ENCODE peak calls at places on chromosome 5, in six cellular contexts. One of them, this sample, is unnamed.

GRCh38 chr5:79935992-79936643 is 54.9 kb downstream of the MTX3 start:
- DNase-seq in uterus: peak
- DNase-seq in GM12891: no peak
- DNase-seq in HepG2: no peak
- DNase-seq in right lobe of liver: no peak
- DNase-seq in body of pancreas: no peak
- DNase-seq in this sample: no peak

GRCh38 chr5:1658665-1659064 is 134.9 kb upstream of the LPCAT1 start:
- DNase-seq in HepG2: no peak
- DNase-seq in right lobe of liver: no peak
- DNase-seq in GM12891: no peak
- DNase-seq in body of pancreas: no peak
- DNase-seq in uterus: no peak
- DNase-seq in this sample: no peak

GRCh38 chr5:134247825-134248224 is 22.0 kb upstream of the PPP2CA start:
- DNase-seq in body of pancreas: no peak
- DNase-seq in uterus: no peak
- DNase-seq in GM12891: no peak
- DNase-seq in right lobe of liver: no peak
- DNase-seq in HepG2: no peak
- DNase-seq in this sample: no peak

GRCh38 chr5:61254969-61255555 is 77.0 kb upstream of the ZSWIM6 start:
- DNase-seq in GM12891: no peak
- DNase-seq in uterus: no peak
- DNase-seq in HepG2: no peak
- DNase-seq in body of pancreas: peak
- DNase-seq in right lobe of liver: no peak
- DNase-seq in this sample: no peak

GRCh38 chr5:80255425-80255751 is 460 bp downstream of the SERINC5 start:
- DNase-seq in GM12891: peak
- DNase-seq in body of pancreas: peak
- DNase-seq in uterus: peak
- DNase-seq in HepG2: no peak
- DNase-seq in right lobe of liver: no peak
- DNase-seq in this sample: peak

GRCh38 chr5:3590253-3590966 is 5.2 kb upstream of the IRX1 start:
- DNase-seq in HepG2: no peak
- DNase-seq in GM12891: no peak
- DNase-seq in right lobe of liver: no peak
- DNase-seq in uterus: no peak
- DNase-seq in body of pancreas: no peak
- DNase-seq in this sample: no peak

GRCh38 chr5:16994576-16994975 is 58.5 kb upstream of the MYO10 start:
- DNase-seq in HepG2: no peak
- DNase-seq in body of pancreas: no peak
- DNase-seq in uterus: no peak
- DNase-seq in GM12891: no peak
- DNase-seq in right lobe of liver: no peak
- DNase-seq in this sample: no peak

GRCh38 chr5:174098694-174099093 is 53.2 kb downstream of the NSG2 start:
- DNase-seq in HepG2: no peak
- DNase-seq in right lobe of liver: no peak
- DNase-seq in GM12891: no peak
- DNase-seq in body of pancreas: no peak
- DNase-seq in uterus: no peak
- DNase-seq in this sample: no peak

GRCh38 chr5:127290019-127290945 is at the start of gene MEGF10:
- DNase-seq in HepG2: peak
- DNase-seq in GM12891: peak
- DNase-seq in right lobe of liver: no peak
- DNase-seq in body of pancreas: peak
- DNase-seq in uterus: peak
- DNase-seq in this sample: peak

GRCh38 chr5:138370537-138370936 is 18.1 kb downstream of the KDM3B start:
- DNase-seq in body of pancreas: no peak
- DNase-seq in uterus: no peak
- DNase-seq in HepG2: no peak
- DNase-seq in GM12891: no peak
- DNase-seq in right lobe of liver: no peak
- DNase-seq in this sample: no peak

GRCh38 chr5:36435516-36435915 is 133.8 kb upstream of the RANBP3L start:
- DNase-seq in GM12891: no peak
- DNase-seq in uterus: no peak
- DNase-seq in HepG2: no peak
- DNase-seq in right lobe of liver: no peak
- DNase-seq in body of pancreas: no peak
- DNase-seq in this sample: no peak

GRCh38 chr5:85647349-85648127 is 970.2 kb upstream of the COX7C start:
- DNase-seq in body of pancreas: no peak
- DNase-seq in uterus: no peak
- DNase-seq in HepG2: no peak
- DNase-seq in right lobe of liver: no peak
- DNase-seq in GM12891: no peak
- DNase-seq in this sample: no peak

GRCh38 chr5:138138949-138139775 is at the start of gene NME5:
- DNase-seq in HepG2: no peak
- DNase-seq in right lobe of liver: peak
- DNase-seq in GM12891: peak
- DNase-seq in uterus: peak
- DNase-seq in body of pancreas: peak
- DNase-seq in this sample: no peak

GRCh38 chr5:123916331-123917121 is 404.5 kb downstream of the CSNK1G3 start:
- DNase-seq in GM12891: no peak
- DNase-seq in HepG2: no peak
- DNase-seq in right lobe of liver: no peak
- DNase-seq in body of pancreas: no peak
- DNase-seq in uterus: no peak
- DNase-seq in this sample: no peak

GRCh38 chr5:71887680-71888079 is 168.6 kb downstream of the CARTPT start:
- DNase-seq in GM12891: peak
- DNase-seq in uterus: no peak
- DNase-seq in body of pancreas: no peak
- DNase-seq in right lobe of liver: no peak
- DNase-seq in HepG2: peak
- DNase-seq in this sample: peak

GRCh38 chr5:14706615-14707021 is 42.1 kb downstream of the OTULIN start:
- DNase-seq in body of pancreas: no peak
- DNase-seq in right lobe of liver: no peak
- DNase-seq in uterus: no peak
- DNase-seq in HepG2: no peak
- DNase-seq in GM12891: no peak
- DNase-seq in this sample: no peak

GRCh38 chr5:31232273-31232888 is 38.9 kb downstream of the CDH6 start:
- DNase-seq in uterus: no peak
- DNase-seq in HepG2: peak
- DNase-seq in GM12891: peak
- DNase-seq in body of pancreas: peak
- DNase-seq in right lobe of liver: no peak
- DNase-seq in this sample: peak

GRCh38 chr5:76083555-76084495 is 642 bp downstream of the SV2C start:
- DNase-seq in GM12891: peak
- DNase-seq in right lobe of liver: no peak
- DNase-seq in body of pancreas: no peak
- DNase-seq in uterus: no peak
- DNase-seq in HepG2: no peak
- DNase-seq in this sample: no peak

GRCh38 chr5:146484714-146485391 is 31.1 kb downstream of the GPR151 start:
- DNase-seq in right lobe of liver: no peak
- DNase-seq in HepG2: no peak
- DNase-seq in body of pancreas: no peak
- DNase-seq in uterus: no peak
- DNase-seq in GM12891: no peak
- DNase-seq in this sample: no peak

GRCh38 chr5:146482775-146483174 is 33.2 kb downstream of the GPR151 start:
- DNase-seq in body of pancreas: no peak
- DNase-seq in right lobe of liver: no peak
- DNase-seq in uterus: no peak
- DNase-seq in HepG2: no peak
- DNase-seq in GM12891: no peak
- DNase-seq in this sample: no peak
- TF ChIP-seq POLR2A in body of pancreas: no peak
- TF ChIP-seq POLR2A in right lobe of liver: no peak
- TF ChIP-seq POLR2A in uterus: no peak
- TF ChIP-seq POLR2A in HepG2: no peak
- TF ChIP-seq POLR2A in GM12891: no peak
- TF ChIP-seq POLR2A in this sample: no peak

DNA sequence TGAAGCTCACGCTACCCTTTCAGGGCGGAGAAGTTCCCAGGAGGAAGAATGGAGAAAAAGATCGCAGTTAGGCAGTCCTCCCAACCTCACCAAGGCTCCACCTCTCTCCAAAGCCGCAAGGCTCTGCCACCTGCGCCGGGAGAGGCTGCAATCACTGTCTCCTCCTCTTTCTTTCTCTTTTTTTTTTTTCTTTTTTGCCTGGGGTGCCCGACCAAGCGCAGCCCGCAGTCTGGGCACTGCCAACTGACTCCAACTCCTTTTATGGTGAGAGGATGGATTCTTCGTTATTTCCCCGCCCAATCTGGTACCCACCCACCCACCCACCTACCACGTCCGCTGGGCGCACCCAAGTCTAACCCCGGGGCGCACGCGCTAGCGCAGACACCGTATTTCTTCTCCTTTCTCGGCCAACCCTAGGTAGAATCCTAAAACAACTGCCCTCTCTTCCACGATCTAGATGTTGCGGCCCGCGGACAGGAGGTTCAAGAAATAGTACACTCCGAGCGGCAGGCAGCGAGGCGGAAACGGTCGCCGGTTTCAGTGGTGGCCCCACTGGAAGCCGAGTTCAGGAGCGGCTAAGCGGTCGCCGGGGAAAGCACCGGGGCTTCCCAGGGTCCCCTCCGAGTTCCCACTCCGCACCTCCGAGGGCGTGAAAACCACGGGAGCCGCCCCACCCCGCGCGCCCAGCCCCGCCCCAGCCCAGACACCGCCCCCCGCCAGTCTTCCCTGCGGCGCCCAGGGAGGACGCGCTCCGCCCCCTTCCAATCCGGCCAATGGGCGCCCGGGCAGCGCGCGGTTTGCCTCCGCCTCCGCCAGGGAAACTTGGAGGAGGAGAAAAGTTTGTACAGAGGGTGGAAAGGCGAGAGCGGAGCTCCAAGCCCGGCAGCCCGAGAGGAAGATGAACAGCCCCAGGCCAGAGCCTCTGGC is at the start of gene PTGER4:
- DNase-seq in right lobe of liver: peak
- DNase-seq in uterus: peak
- DNase-seq in GM12891: peak
- DNase-seq in HepG2: peak
- DNase-seq in body of pancreas: peak
- DNase-seq in this sample: peak
- TF ChIP-seq POLR2A in right lobe of liver: peak
- TF ChIP-seq POLR2A in uterus: peak
- TF ChIP-seq POLR2A in GM12891: no peak
- TF ChIP-seq POLR2A in HepG2: no peak
- TF ChIP-seq POLR2A in body of pancreas: peak
- TF ChIP-seq POLR2A in this sample: peak

GRCh38 chr5:148376198-148376597 is 7.6 kb upstream of the FBXO38 start:
- DNase-seq in HepG2: no peak
- DNase-seq in uterus: no peak
- DNase-seq in GM12891: no peak
- DNase-seq in body of pancreas: no peak
- DNase-seq in right lobe of liver: no peak
- DNase-seq in this sample: no peak

GRCh38 chr5:148374693-148375360 is 8.9 kb upstream of the FBXO38 start:
- DNase-seq in uterus: no peak
- DNase-seq in GM12891: no peak
- DNase-seq in body of pancreas: peak
- DNase-seq in right lobe of liver: peak
- DNase-seq in HepG2: peak
- DNase-seq in this sample: peak

GRCh38 chr5:148372331-148372730 is 11.4 kb upstream of the FBXO38 start:
- DNase-seq in HepG2: no peak
- DNase-seq in body of pancreas: no peak
- DNase-seq in uterus: no peak
- DNase-seq in GM12891: no peak
- DNase-seq in right lobe of liver: no peak
- DNase-seq in this sample: no peak

GRCh38 chr5:148368299-148368698 is 15.5 kb upstream of the FBXO38 start:
- DNase-seq in GM12891: no peak
- DNase-seq in right lobe of liver: no peak
- DNase-seq in body of pancreas: no peak
- DNase-seq in uterus: no peak
- DNase-seq in HepG2: no peak
- DNase-seq in this sample: no peak

DNA sequence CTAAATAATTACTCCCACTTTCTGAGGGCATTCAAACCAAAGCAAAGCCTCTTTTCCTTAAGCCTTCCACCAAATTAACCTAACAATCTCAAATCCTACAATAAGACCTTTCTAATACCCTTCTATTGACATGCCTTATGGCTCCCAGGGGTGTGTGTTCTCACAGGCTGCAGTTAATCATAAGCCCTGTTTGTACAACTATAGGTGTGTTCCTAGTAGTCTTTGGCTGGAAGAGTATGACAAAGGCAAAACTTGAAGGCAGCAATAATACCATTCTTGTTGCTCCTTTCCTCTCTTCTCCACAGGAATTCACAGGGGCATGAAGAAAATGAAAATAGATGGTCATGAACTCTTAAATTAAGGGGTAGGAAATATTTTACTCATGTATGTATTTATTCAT is 10.9 kb upstream of the FBXO38 start:
- DNase-seq in HepG2: no peak
- DNase-seq in uterus: no peak
- DNase-seq in body of pancreas: no peak
- DNase-seq in GM12891: no peak
- DNase-seq in right lobe of liver: no peak
- DNase-seq in this sample: no peak
- TF ChIP-seq POLR2A in HepG2: no peak
- TF ChIP-seq POLR2A in uterus: no peak
- TF ChIP-seq POLR2A in body of pancreas: no peak
- TF ChIP-seq POLR2A in GM12891: no peak
- TF ChIP-seq POLR2A in right lobe of liver: no peak
- TF ChIP-seq POLR2A in this sample: no peak

DNA sequence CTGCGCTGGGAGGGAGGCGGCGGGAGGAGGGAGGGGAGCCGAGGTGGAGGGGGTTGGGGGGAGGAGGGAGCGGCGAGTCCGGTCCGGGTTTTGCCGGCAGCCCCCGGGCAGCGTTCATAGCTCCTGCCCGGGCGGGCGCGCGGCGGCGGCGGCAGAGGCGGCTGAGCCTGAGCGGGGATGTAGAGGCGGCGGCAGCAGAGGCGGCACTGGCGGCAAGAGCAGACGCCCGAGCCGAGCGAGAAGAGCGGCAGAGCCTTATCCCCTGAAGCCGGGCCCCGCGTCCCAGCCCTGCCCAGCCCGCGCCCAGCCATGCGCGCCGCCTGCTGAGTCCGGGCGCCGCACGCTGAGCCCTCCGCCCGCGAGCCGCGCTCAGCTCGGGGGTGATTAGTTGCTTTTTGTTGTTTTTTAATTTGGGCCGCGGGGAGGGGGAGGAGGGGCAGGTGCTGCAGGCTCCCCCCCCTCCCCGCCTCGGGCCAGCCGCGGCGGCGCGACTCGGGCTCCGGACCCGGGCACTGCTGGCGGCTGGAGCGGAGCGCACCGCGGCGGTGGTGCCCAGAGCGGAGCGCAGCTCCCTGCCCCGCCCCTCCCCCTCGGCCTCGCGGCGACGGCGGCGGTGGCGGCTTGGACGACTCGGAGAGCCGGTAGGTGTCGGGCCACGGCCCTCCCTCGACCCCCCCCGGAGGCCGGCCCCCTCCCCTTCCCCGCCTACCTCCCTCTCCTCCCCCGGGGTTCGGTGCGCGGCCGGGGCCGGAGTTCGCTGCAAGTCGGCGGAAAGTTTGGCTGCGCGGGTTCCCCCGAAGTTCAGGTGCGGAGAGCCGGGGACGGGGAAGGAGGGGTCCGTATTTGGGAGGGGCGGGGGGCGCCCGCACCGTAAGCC is at the start of gene CXXC5:
- DNase-seq in right lobe of liver: peak
- DNase-seq in HepG2: no peak
- DNase-seq in uterus: peak
- DNase-seq in GM12891: peak
- DNase-seq in body of pancreas: peak
- DNase-seq in this sample: peak
- TF ChIP-seq POLR2A in right lobe of liver: peak
- TF ChIP-seq POLR2A in HepG2: no peak
- TF ChIP-seq POLR2A in uterus: peak
- TF ChIP-seq POLR2A in GM12891: no peak
- TF ChIP-seq POLR2A in body of pancreas: peak
- TF ChIP-seq POLR2A in this sample: peak